ENCODE peak calls at places on chromosomes 12 and 14, in ten cellular contexts. O, W, J, I, T, P, B, X, M and R are unnamed samples.

GRCh38 chr12:130017571-130018449 is 114.0 kb upstream of the TMEM132D start:
- DNase-seq in T (no peak), X (no peak), M (peak; percentile 10), O (no peak), P (no peak), B (no peak), J (no peak), I (no peak), W (no peak), R (no peak)

GRCh38 chr12:103028881-103029280 is 71.4 kb downstream of the ASCL1 start:
- DNase-seq in I (no peak), M (no peak), B (no peak), X (no peak), O (no peak), T (no peak), W (no peak), P (no peak), J (no peak), R (no peak)

GRCh38 chr12:124005736-124006581 is 32.9 kb downstream of the ZNF664 start:
- DNase-seq in J (no peak), M (no peak), X (no peak), B (no peak), P (no peak), I (no peak), T (no peak), W (no peak), O (no peak), R (no peak)

GRCh38 chr14:94787092-94787491 is 17.2 kb upstream of the GSC start:
- DNase-seq in M (no peak), P (no peak), X (no peak), I (no peak), T (no peak), J (no peak), O (no peak), B (no peak), W (no peak), R (no peak)

GRCh38 chr12:12018454-12018853 is 52.3 kb upstream of the BCL2L14 start:
- DNase-seq in P (no peak), I (no peak), B (peak; percentile 24), O (no peak), T (no peak), X (no peak), M (peak; percentile 72), W (no peak), J (no peak), R (peak; percentile 60)

GRCh38 chr14:51131516-51131915 is 36.6 kb upstream of the TRIM9 start:
- DNase-seq in M (no peak), X (no peak), O (no peak), I (no peak), T (no peak), B (no peak), W (no peak), J (no peak), P (no peak), R (no peak)

GRCh38 chr14:104665663-104666522 is 23.5 kb upstream of the INF2 start:
- DNase-seq in O (no peak), M (no peak), J (no peak), W (no peak), B (no peak), X (no peak), P (no peak), T (peak; percentile 76), I (no peak), R (peak; percentile 83)

GRCh38 chr14:66143387-66144112 is 342.6 kb upstream of the CCDC196 start:
- DNase-seq in J (no peak), O (peak; percentile 12), P (no peak), T (no peak), X (no peak), W (no peak), I (no peak), B (no peak), M (no peak), R (no peak)

GRCh38 chr12:41049033-41049432 is 139.1 kb upstream of the PDZRN4 start:
- DNase-seq in J (no peak), M (no peak), I (no peak), W (no peak), O (no peak), X (no peak), T (no peak), P (no peak), B (no peak), R (no peak)

GRCh38 chr14:104528496-104528895 is 51.1 kb upstream of the C14orf180 start:
- DNase-seq in I (no peak), X (no peak), B (peak; percentile 29), W (no peak), P (no peak), O (no peak), T (no peak), J (no peak), M (no peak), R (peak; percentile 69)

GRCh38 chr12:112393328-112393727 is 11.1 kb upstream of the HECTD4 start:
- DNase-seq in J (no peak), W (no peak), T (no peak), I (no peak), X (no peak), M (no peak), P (no peak), B (no peak), O (no peak), R (no peak)

GRCh38 chr12:49541911-49542505 is 3.2 kb downstream of the KCNH3 start:
- DNase-seq in I (no peak), O (no peak), P (no peak), X (no peak), J (no peak), T (no peak), W (no peak), M (no peak), B (no peak), R (no peak)

GRCh38 chr12:41014643-41015020 is 173.5 kb upstream of the PDZRN4 start:
- DNase-seq in M (peak; percentile 76), J (no peak), I (no peak), B (no peak), O (no peak), X (no peak), W (no peak), T (no peak), P (no peak), R (no peak)

GRCh38 chr12:104312654-104313053 is 9.1 kb downstream of the EID3 start:
- DNase-seq in W (no peak), I (no peak), T (no peak), O (no peak), J (no peak), X (no peak), P (no peak), B (no peak), M (no peak), R (no peak)

GRCh38 chr12:9906888-9907287 is 25.3 kb downstream of the CLEC2A start:
- DNase-seq in T (no peak), B (no peak), O (no peak), J (no peak), M (peak; percentile 2), I (no peak), P (no peak), X (no peak), W (no peak), R (no peak)

GRCh38 chr12:1518763-1519516 is 75.4 kb downstream of the FBXL14 start:
- DNase-seq in O (no peak), X (peak; percentile 39), P (no peak), B (no peak), J (no peak), I (no peak), M (peak; percentile 94), T (no peak), W (no peak), R (no peak)

GRCh38 chr14:104353921-104354701 is 215.7 kb downstream of the KIF26A start:
- DNase-seq in T (no peak), J (peak; percentile 44), P (peak; percentile 78), O (no peak), B (peak; percentile 67), I (no peak), X (no peak), W (peak; percentile 43), M (no peak), R (no peak)

GRCh38 chr12:106288510-106289195 is 13.9 kb upstream of the TCP11L2 start:
- DNase-seq in I (no peak), B (no peak), M (peak; percentile 96), W (no peak), J (no peak), X (peak; percentile 72), T (no peak), O (no peak), P (no peak), R (no peak)

GRCh38 chr14:50762001-50762930 is 68.7 kb downstream of the NIN start:
- DNase-seq in I (no peak), P (no peak), W (no peak), O (no peak), M (peak; percentile 92), T (no peak), X (peak; percentile 53), B (no peak), J (no peak), R (no peak)

GRCh38 chr14:32905052-32905451 is 33.6 kb upstream of the NPAS3 start:
- DNase-seq in X (no peak), M (no peak), I (no peak), W (no peak), T (no peak), B (no peak), O (no peak), J (no peak), P (no peak), R (no peak)
- TF ChIP-seq CTCF in X (no peak), M (no peak), I (no peak), W (no peak), T (no peak), B (no peak), O (no peak), J (no peak), P (no peak), R (no peak)

GRCh38 chr12:6937481-6938352 is 5.9 kb upstream of the RNU7-1 start:
- DNase-seq in O (peak; percentile 94), X (no peak), W (peak; percentile 86), T (peak; percentile 87), P (peak; percentile 93), J (peak; percentile 93), M (peak; percentile 91), B (peak; percentile 94), I (peak; percentile 90), R (peak; percentile 97)
- TF ChIP-seq CTCF in O (peak; percentile 92), X (peak; percentile 88), W (peak; percentile 96), T (peak; percentile 98), P (peak; percentile 91), J (peak; percentile 98), M (peak; percentile 93), B (peak; percentile 95), I (peak; percentile 96), R (peak; percentile 93)

DNA sequence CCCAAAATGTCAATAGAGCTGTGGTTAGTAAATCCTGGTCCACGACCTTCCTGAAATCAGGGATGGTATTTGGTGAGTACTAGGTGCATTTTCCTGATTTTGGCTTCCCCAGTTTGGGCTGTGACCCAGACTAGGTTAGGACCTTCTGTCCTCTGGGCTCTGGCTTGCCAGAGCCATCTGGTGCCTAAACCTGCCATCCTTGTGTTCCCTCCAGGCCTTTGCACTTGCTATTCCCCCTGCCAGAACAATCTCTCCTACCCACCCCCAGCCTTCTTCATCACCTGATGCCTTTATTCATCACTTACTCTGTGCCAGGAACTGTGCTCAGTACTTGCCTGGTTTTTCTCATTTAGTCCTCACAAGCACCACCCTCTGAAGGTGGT is 216.7 kb downstream of the RBM19 start:
- DNase-seq in O (no peak), J (no peak), X (no peak), M (no peak), I (no peak), B (no peak), W (no peak), P (no peak), T (no peak), R (no peak)
- TF ChIP-seq CTCF in O (no peak), J (no peak), X (no peak), M (no peak), I (no peak), B (no peak), W (no peak), P (no peak), T (no peak), R (no peak)

GRCh38 chr12:109134186-109134917 is 18.0 kb downstream of the ACACB start:
- DNase-seq in O (peak; percentile 75), X (no peak), J (peak; percentile 56), T (peak; percentile 14), W (peak; percentile 46), I (no peak), M (no peak), B (no peak), P (peak; percentile 34), R (no peak)
- TF ChIP-seq CTCF in O (no peak), X (peak; percentile 72), J (no peak), T (peak; percentile 53), W (peak; percentile 63), I (peak; percentile 23), M (peak; percentile 70), B (peak; percentile 70), P (peak; percentile 59), R (peak; percentile 49)